ENCODE peak calls at places on chromosomes 6 and 20, in five cellular contexts. B is body of pancreas, Y is BE2C, D is left ventricle myocardium inferior, S is adrenal gland. X is an unnamed sample.

GRCh38 chr6:34585108-34585507 is 29.0 kb upstream of the SPDEF start:
- DNase-seq in B (no peak), Y (no peak), D (no peak), S (no peak), X (no peak)

GRCh38 chr6:13466304-13467215 is 20.8 kb downstream of the GFOD1 start:
- DNase-seq in B (peak; percentile 31), Y (no peak), D (no peak), S (no peak), X (peak; percentile 30)

GRCh38 chr6:108768792-108769524 is 79.3 kb upstream of the ARMC2 start:
- DNase-seq in B (peak; percentile 77), Y (no peak), D (no peak), S (no peak), X (no peak)

GRCh38 chr6:130527173-130527572 is 161.4 kb downstream of the TMEM200A start:
- DNase-seq in B (no peak), Y (no peak), D (no peak), S (no peak), X (no peak)

GRCh38 chr6:33329058-33329457 is 11.5 kb upstream of the ZBTB22 start:
- DNase-seq in B (no peak), Y (no peak), D (no peak), S (no peak), X (peak; percentile 56)

GRCh38 chr6:112223070-112223861 is 31.1 kb downstream of the LAMA4 start:
- DNase-seq in B (no peak), Y (no peak), D (no peak), S (no peak), X (no peak)

GRCh38 chr20:17873410-17874270 is 95.0 kb downstream of the SNX5 start:
- DNase-seq in B (peak; percentile 97), Y (peak; percentile 89), D (peak; percentile 86), S (peak; percentile 95), X (peak; percentile 27)

GRCh38 chr6:87742106-87742505 is 40.1 kb upstream of the AKIRIN2 start:
- DNase-seq in B (no peak), Y (no peak), D (no peak), S (no peak), X (no peak)

GRCh38 chr20:39117486-39117885 is 155.3 kb downstream of the DHX35 start:
- DNase-seq in B (no peak), Y (peak; percentile 30), D (no peak), S (peak; percentile 32), X (peak; percentile 37)

GRCh38 chr6:41577865-41578713 is 31.9 kb downstream of the FOXP4 start:
- DNase-seq in B (peak; percentile 66), Y (peak; percentile 83), D (no peak), S (no peak), X (peak; percentile 85)

GRCh38 chr20:47400685-47401084 is 44.2 kb upstream of the ZMYND8 start:
- DNase-seq in B (no peak), Y (peak; percentile 81), D (no peak), S (no peak), X (peak; percentile 61)

GRCh38 chr6:21741221-21742109 is 147.9 kb downstream of the SOX4 start:
- DNase-seq in B (no peak), Y (no peak), D (no peak), S (no peak), X (no peak)

GRCh38 chr20:57037689-57038088 is 228.8 kb downstream of the BMP7 start:
- DNase-seq in B (no peak), Y (no peak), D (no peak), S (no peak), X (no peak)

GRCh38 chr6:7919871-7920270 is 9.3 kb upstream of the TXNDC5 start:
- DNase-seq in B (no peak), Y (no peak), D (no peak), S (no peak), X (no peak)

GRCh38 chr6:153215242-153215641 is 84.2 kb upstream of the RGS17 start:
- DNase-seq in B (no peak), Y (peak; percentile 13), D (no peak), S (no peak), X (no peak)

GRCh38 chr20:39039261-39039660 is 77.1 kb downstream of the DHX35 start:
- DNase-seq in B (no peak), Y (no peak), D (no peak), S (no peak), X (no peak)

GRCh38 chr20:16759161-16759523 is 11.0 kb downstream of the OTOR start:
- DNase-seq in B (no peak), Y (no peak), D (no peak), S (no peak), X (no peak)

GRCh38 chr6:77425676-77426075 is 37.6 kb downstream of the HTR1B start:
- DNase-seq in B (no peak), Y (no peak), D (no peak), S (no peak), X (no peak)

GRCh38 chr6:71043902-71044301 is 87.0 kb upstream of the B3GAT2 start:
- DNase-seq in B (no peak), Y (no peak), D (no peak), S (no peak), X (no peak)

GRCh38 chr6:169789146-169789943 is 37.9 kb downstream of the ERMARD start:
- DNase-seq in B (no peak), Y (no peak), D (no peak), S (no peak), X (no peak)

GRCh38 chr6:40912158-40912946 is 126.7 kb downstream of the UNC5CL start:
- DNase-seq in B (peak; percentile 84), Y (peak; percentile 82), D (no peak), S (peak; percentile 30), X (peak; percentile 79)

GRCh38 chr6:81938991-81939773 is 186.7 kb upstream of the TENT5A start:
- DNase-seq in B (no peak), Y (no peak), D (no peak), S (no peak), X (no peak)

GRCh38 chr6:34955447-34955846 is 66.4 kb downstream of the ANKS1A start:
- DNase-seq in B (no peak), Y (no peak), D (no peak), S (no peak), X (no peak)

GRCh38 chr6:144334150-144334708 is 49.1 kb downstream of the UTRN start:
- DNase-seq in B (peak; percentile 27), Y (no peak), D (no peak), S (no peak), X (peak; percentile 88)

GRCh38 chr6:128743974-128744765 is 138.8 kb upstream of the LAMA2 start:
- DNase-seq in B (no peak), Y (no peak), D (no peak), S (no peak), X (peak; percentile 15)

GRCh38 chr6:56802570-56802969 is 152.3 kb upstream of the BEND6 start:
- DNase-seq in B (no peak), Y (peak; percentile 21), D (no peak), S (no peak), X (peak; percentile 73)

GRCh38 chr6:33103776-33104175 is 28.0 kb downstream of the HLA-DPB1 start:
- DNase-seq in B (no peak), Y (no peak), D (no peak), S (no peak), X (no peak)

GRCh38 chr6:93516441-93516840 is 97.1 kb upstream of the EPHA7 start:
- DNase-seq in B (no peak), Y (no peak), D (no peak), S (no peak), X (no peak)

GRCh38 chr20:56788671-56789610 is 159.8 kb downstream of the TFAP2C start:
- DNase-seq in B (no peak), Y (no peak), D (no peak), S (no peak), X (no peak)

GRCh38 chr20:9409981-9410380 is 104.4 kb upstream of the LAMP5 start:
- DNase-seq in B (no peak), Y (no peak), D (no peak), S (no peak), X (no peak)

GRCh38 chr6:3349388-3350251 is 90.9 kb downstream of the PSMG4 start:
- DNase-seq in B (no peak), Y (no peak), D (no peak), S (no peak), X (no peak)

GRCh38 chr6:150266963-150267685 is 101.7 kb upstream of the IYD start:
- DNase-seq in B (no peak), Y (no peak), D (no peak), S (no peak), X (no peak)

DNA sequence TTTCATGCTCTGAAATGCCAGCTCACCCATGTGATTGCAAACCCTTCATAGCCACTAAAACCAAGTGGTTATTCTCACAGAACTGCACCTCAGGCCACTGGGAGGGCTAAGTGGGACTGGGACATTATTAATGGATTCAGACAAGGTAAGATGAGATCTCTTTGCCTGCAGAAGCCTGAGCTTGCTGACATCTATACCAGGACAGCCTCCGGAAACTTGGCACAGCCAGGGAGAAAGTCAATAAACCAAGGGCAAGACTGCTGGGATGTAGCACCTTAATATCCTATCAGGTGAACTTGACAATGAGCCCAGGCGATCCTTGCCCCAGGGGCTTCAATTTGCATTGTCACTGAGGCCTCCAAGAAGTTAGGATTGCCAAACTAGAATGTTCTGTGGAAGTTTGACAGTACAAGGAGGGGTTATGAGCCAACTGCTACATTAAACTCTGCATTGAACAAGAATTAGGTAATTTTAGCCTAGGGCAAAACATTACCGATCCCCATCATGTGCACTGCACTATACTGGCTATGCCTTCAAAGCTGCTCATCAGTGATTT is 60.1 kb upstream of the RALGAPA2 start:
- DNase-seq in B (no peak), Y (no peak), D (no peak), S (no peak), X (no peak)
- H3K27me3 ChIP-seq in B (no peaks in the 10 kb centered on the region), Y (peaks cover 6% of the 10 kb centered on the region), D (no peaks in the 10 kb centered on the region), S (no peaks in the 10 kb centered on the region), X (peaks cover 4% of the 10 kb centered on the region)

GRCh38 chr6:158516098-158516497 is 43.8 kb upstream of the TMEM181 start:
- DNase-seq in B (no peak), Y (no peak), D (no peak), S (no peak), X (no peak)
- H3K27me3 ChIP-seq in B (no peaks in the 10 kb centered on the region), Y (no peaks in the 10 kb centered on the region), D (peaks cover 56% of the 10 kb centered on the region), S (peaks cover 8% of the 10 kb centered on the region), X (no peaks in the 10 kb centered on the region)

GRCh38 chr20:22561965-22562581 is 22.3 kb downstream of the FOXA2 start:
- DNase-seq in B (no peak), Y (no peak), D (no peak), S (no peak), X (no peak)

GRCh38 chr20:22559711-22560305 is 24.6 kb downstream of the FOXA2 start:
- DNase-seq in B (no peak), Y (no peak), D (no peak), S (no peak), X (no peak)

GRCh38 chr20:22562620-22563019 is 21.8 kb downstream of the FOXA2 start:
- DNase-seq in B (no peak), Y (no peak), D (no peak), S (no peak), X (no peak)

GRCh38 chr20:22560817-22561216 is 23.6 kb downstream of the FOXA2 start:
- DNase-seq in B (no peak), Y (no peak), D (no peak), S (no peak), X (peak; percentile 90)

GRCh38 chr20:22563062-22563965 is 21.1 kb downstream of the FOXA2 start:
- DNase-seq in B (no peak), Y (no peak), D (no peak), S (no peak), X (no peak)
- H3K27me3 ChIP-seq in B (no peaks in the 10 kb centered on the region), Y (peaks cover 55% of the 10 kb centered on the region), D (peaks cover 100% of the 10 kb centered on the region), S (peaks cover 69% of the 10 kb centered on the region), X (no peaks in the 10 kb centered on the region)

DNA sequence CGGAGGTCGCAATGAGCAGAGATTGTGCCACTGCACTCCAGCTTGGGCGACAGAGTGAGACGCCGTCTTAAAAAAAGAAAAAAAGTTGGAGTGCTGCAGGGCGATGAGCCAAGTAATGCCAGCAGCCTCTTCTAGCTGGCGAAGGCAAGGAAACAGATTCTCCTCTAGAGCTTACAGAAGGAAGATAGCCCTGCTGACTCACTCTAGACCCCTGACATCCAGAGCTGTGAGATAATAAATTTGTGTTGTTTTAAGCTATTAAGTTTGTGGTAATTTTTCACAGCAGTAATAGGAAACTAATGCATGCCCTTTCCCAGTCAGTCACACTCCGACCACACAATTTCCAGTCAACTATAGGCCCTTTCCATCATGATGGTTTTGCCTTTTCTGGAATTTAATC is 16.4 kb downstream of the PRSS16 start:
- DNase-seq in B (no peak), Y (no peak), D (no peak), S (no peak), X (no peak)
- H3K27me3 ChIP-seq in B (no peaks in the 10 kb centered on the region), Y (peaks cover 57% of the 10 kb centered on the region), D (peaks cover 100% of the 10 kb centered on the region), S (peaks cover 62% of the 10 kb centered on the region), X (no peaks in the 10 kb centered on the region)